ENCODE peak calls at places on chromosomes 5 and 9, in four cellular contexts. M is GM23248, T is fibroblast of lung, L is astrocyte. N is an unnamed sample. For H3K9me3, the result is how much of the 10 kb centered on the place peaks cover.

GRCh38 chr5:138696501-138696900 is 56.7 kb upstream of the CTNNA1 start:
- DNase-seq in M (peak), T (peak), L (peak), N (peak)

GRCh38 chr5:157283434-157283833 is 17.5 kb downstream of the CYFIP2 start:
- DNase-seq in M (no peak), T (no peak), L (no peak), N (no peak)

GRCh38 chr9:31740705-31741104 is 643.7 kb upstream of the ACO1 start:
- DNase-seq in M (no peak), T (no peak), L (no peak), N (no peak)

GRCh38 chr5:172133359-172134029 is 54.5 kb downstream of the STK10 start:
- DNase-seq in M (peak), T (peak), L (peak), N (peak)

GRCh38 chr5:122366501-122366900 is 54.5 kb downstream of the SNCAIP start:
- DNase-seq in M (no peak), T (peak), L (peak), N (no peak)

GRCh38 chr9:15182755-15183154 is 124.3 kb downstream of the TTC39B start:
- DNase-seq in M (no peak), T (no peak), L (no peak), N (no peak)

GRCh38 chr5:88722546-88722945 is 160.4 kb downstream of the MEF2C start:
- DNase-seq in M (no peak), T (no peak), L (no peak), N (no peak)

GRCh38 chr5:173557123-173557903 is 59.1 kb downstream of the BOD1 start:
- DNase-seq in M (no peak), T (no peak), L (no peak), N (no peak)

GRCh38 chr9:120742951-120743416 is 28.7 kb upstream of the MEGF9 start:
- DNase-seq in M (peak), T (peak), L (no peak), N (peak)

GRCh38 chr9:134776080-134776796 is 104.4 kb upstream of the FCN2 start:
- DNase-seq in M (no peak), T (peak), L (peak), N (no peak)

GRCh38 chr5:176590035-176590729 is 19.8 kb downstream of the GPRIN1 start:
- DNase-seq in M (no peak), T (no peak), L (no peak), N (no peak)

GRCh38 chr9:131995382-131995781 is 84.3 kb downstream of the MED27 start:
- DNase-seq in M (peak), T (no peak), L (no peak), N (peak)

GRCh38 chr5:52469835-52470234 is 317.9 kb upstream of the ITGA1 start:
- DNase-seq in M (no peak), T (no peak), L (no peak), N (no peak)

GRCh38 chr9:115952667-115953316 is 200.8 kb upstream of the PAPPA start:
- DNase-seq in M (peak), T (peak), L (peak), N (peak)

GRCh38 chr9:105439428-105439827 is 8.4 kb upstream of the FSD1L start:
- DNase-seq in M (peak), T (peak), L (peak), N (no peak)

GRCh38 chr5:157352756-157353340 is 86.9 kb downstream of the CYFIP2 start:
- DNase-seq in M (no peak), T (no peak), L (no peak), N (no peak)

GRCh38 chr9:126745574-126746411 is 59.0 kb upstream of the ZBTB43 start:
- DNase-seq in M (no peak), T (no peak), L (no peak), N (no peak)

GRCh38 chr5:179762781-179763176 is 30.2 kb downstream of the MAML1 start:
- DNase-seq in M (peak), T (peak), L (peak), N (no peak)

GRCh38 chr5:153480401-153480800 is 10.1 kb upstream of the GRIA1 start:
- DNase-seq in M (peak), T (peak), L (no peak), N (no peak)

GRCh38 chr9:98135938-98136337 is 16.9 kb upstream of the TRIM14 start:
- DNase-seq in M (no peak), T (no peak), L (no peak), N (no peak)

GRCh38 chr5:35752012-35752411 is 104.7 kb upstream of the IL7R start:
- DNase-seq in M (no peak), T (no peak), L (no peak), N (no peak)

GRCh38 chr9:76562511-76562911 is 103.5 kb downstream of the GCNT1 start:
- DNase-seq in M (peak), T (peak), L (peak), N (peak)

GRCh38 chr5:80481019-80481893 is 6.6 kb upstream of the FAM151B start:
- DNase-seq in M (peak), T (peak), L (peak), N (peak)

GRCh38 chr5:10564838-10565784 is 1.2 kb downstream of the ANKRD33B start:
- DNase-seq in M (peak), T (peak), L (no peak), N (no peak)

GRCh38 chr5:99063737-99064136 is 134.9 kb upstream of the CHD1 start:
- DNase-seq in M (peak), T (peak), L (no peak), N (no peak)

GRCh38 chr5:124139477-124139876 is 607.0 kb downstream of the ZNF608 start:
- DNase-seq in M (no peak), T (no peak), L (no peak), N (no peak)

GRCh38 chr9:121564861-121565260 is 65.2 kb upstream of the GGTA1 start:
- DNase-seq in M (peak), T (no peak), L (no peak), N (peak)

GRCh38 chr5:124658867-124659557 is 87.4 kb downstream of the ZNF608 start:
- DNase-seq in M (peak), T (no peak), L (no peak), N (no peak)

GRCh38 chr9:107597743-107598217 is 108.2 kb upstream of the KLF4 start:
- DNase-seq in M (no peak), T (no peak), L (no peak), N (no peak)

GRCh38 chr5:110757118-110757729 is 18.4 kb downstream of the SLC25A46 start:
- DNase-seq in M (peak), T (peak), L (peak), N (peak)

GRCh38 chr5:153974131-153974812 is 64.4 kb downstream of the FAM114A2 start:
- DNase-seq in M (peak), T (peak), L (no peak), N (peak)

GRCh38 chr5:68245325-68245724 is 29.8 kb downstream of the PIK3R1 start:
- DNase-seq in M (peak), T (peak), L (peak), N (no peak)

GRCh38 chr5:128649183-128649582 is 111.1 kb upstream of the FBN2 start:
- DNase-seq in M (peak), T (no peak), L (no peak), N (no peak)

GRCh38 chr9:111916234-111916645 is 19.6 kb downstream of the UGCG start:
- DNase-seq in M (no peak), T (no peak), L (no peak), N (no peak)

GRCh38 chr5:54175-54730 is 37.7 kb upstream of the PLEKHG4B start:
- DNase-seq in M (no peak), T (no peak), L (no peak), N (no peak)
- TF ChIP-seq EZH2 in M (peak), T (no peak), L (no peak), N (no peak)

DNA sequence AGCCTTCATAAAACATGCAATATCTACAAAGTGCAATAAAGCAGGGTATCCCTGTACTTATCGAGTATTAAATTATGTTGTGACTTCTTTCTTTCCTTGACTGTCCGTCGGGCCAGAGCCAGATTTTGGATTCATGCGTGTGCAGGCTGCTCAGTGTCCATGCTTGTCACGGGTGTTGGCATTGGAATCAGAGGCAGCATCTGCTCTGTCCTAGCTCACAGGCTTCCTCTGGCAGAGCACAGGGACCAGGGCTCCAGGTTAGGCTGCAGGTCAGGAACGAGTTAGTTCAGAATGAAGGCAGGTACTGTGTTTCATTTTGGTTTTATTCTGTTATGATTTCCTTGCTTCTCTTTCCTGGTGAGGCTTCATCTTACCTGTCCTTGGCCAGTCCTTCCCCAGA is 249.8 kb downstream of the AUH start:
- DNase-seq in M (no peak), T (no peak), L (no peak), N (no peak)
- H3K9me3 ChIP-seq in M (under half), T (under half), L (under half), N (under half)

DNA sequence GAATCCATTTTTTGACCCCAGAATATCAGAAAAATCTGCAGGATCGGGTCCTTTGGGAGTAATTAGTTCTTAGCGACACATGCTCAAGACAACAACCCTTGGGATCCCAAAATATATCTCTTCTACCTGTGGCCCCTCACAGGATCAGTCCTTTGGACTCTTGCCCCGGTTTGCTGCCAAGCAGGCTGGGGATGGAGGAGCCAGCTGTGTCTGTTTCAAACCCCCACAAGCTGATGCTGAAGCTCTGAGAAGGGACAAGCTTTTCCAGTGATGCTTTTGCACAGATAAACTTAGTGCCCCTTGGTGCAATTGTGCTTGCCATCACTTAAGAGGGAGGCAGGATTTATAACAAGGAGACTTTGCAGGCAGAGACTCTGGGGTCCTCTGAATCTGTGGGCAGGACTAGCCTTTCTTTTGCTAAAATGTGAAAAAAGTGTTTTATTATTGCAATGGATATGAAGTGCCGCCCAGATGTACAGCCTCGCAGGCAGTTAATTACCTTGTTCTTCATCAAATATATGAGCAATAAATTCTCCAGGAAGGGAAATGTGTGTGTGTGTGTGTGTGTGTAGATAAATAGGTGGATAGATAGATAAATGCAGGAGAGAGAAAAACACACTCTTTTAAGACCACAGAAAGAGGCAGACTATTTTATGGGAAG is 9.6 kb upstream of the LHX2 start:
- DNase-seq in M (no peak), T (no peak), L (no peak), N (no peak)
- TF ChIP-seq EZH2 in M (no peak), T (peak), L (no peak), N (no peak)

DNA sequence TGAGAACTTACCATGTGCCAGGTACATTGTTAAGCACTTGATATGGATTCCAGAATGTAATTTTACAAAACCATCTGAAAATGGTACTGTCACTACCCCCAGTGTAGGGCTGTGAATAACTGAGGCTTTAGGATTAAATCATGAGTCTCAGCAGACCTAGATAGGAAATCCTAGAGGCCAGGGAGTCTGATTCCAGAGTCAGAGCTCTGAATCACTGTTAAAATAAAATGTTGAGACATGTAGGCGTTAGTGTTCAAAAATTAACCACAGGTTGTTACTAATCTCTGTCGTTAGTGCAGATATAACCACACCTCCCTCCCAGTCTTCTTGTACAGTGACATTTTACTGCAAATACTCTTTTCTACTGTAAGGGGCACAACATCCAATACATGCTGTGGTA is 1828.8 kb downstream of the MAT2B start:
- DNase-seq in M (no peak), T (peak), L (peak), N (peak)
- H3K9me3 ChIP-seq in M (under half), T (under half), L (under half), N (under half)

GRCh38 chr5:146345578-146346366 is 7.1 kb downstream of the POU4F3 start:
- DNase-seq in M (no peak), T (no peak), L (no peak), N (no peak)
- TF ChIP-seq EZH2 in M (no peak), T (peak), L (peak), N (no peak)

DNA sequence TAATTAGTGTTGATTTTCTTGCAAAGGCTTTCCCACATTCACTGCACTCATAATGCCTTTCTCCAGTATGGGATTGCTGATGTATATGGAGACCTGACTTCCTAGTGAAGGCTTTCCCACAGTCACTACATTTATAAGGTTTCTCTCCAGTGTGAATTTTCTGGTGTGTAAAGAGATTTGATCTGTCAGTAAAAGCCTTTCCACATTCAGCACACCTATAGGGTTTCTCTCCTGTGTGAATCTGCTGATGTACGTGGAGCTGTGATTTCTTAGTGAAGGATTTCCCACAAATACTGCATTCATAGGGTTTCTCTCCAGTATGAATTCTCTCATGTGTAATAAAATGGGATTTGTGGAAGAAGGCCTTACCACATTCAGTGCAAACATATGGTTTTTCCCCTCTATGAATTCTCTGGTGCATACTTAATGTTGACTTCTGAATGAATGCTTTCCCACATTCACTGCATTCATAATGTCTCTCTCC is 31.1 kb downstream of the ZNF484 start:
- DNase-seq in M (peak), T (no peak), L (no peak), N (no peak)
- H3K9me3 ChIP-seq in M (under half), T (under half), L (under half), N (under half)

N was measured in PC-3.